ENCODE peak calls at places on chromosomes 1 and 21, in four cellular contexts. One of them, this sample, is unnamed.
A peak's percentile ranks its signal among the peaks of the same experiment; 100 is the strongest.

GRCh38 chr21:28636988-28637691 is 355.5 kb downstream of the LTN1 start:
- DNase-seq in ovary: no peak
- DNase-seq in A172: peak; percentile 92
- DNase-seq in CD8-positive, alpha-beta memory T cell: no peak
- DNase-seq in this sample: peak; percentile 85

GRCh38 chr1:48526045-48526714 is 54.2 kb upstream of the SPATA6 start:
- DNase-seq in ovary: no peak
- DNase-seq in A172: no peak
- DNase-seq in CD8-positive, alpha-beta memory T cell: no peak
- DNase-seq in this sample: no peak

GRCh38 chr1:205985330-205986005 is 17.7 kb downstream of the RAB7B start:
- DNase-seq in ovary: no peak
- DNase-seq in A172: no peak
- DNase-seq in CD8-positive, alpha-beta memory T cell: no peak
- DNase-seq in this sample: no peak

GRCh38 chr1:51557168-51557567 is 38.1 kb upstream of the EPS15 start:
- DNase-seq in ovary: no peak
- DNase-seq in A172: no peak
- DNase-seq in CD8-positive, alpha-beta memory T cell: no peak
- DNase-seq in this sample: no peak

GRCh38 chr21:34965200-34966174 is 83.6 kb downstream of the RUNX1 start:
- DNase-seq in ovary: no peak
- DNase-seq in A172: peak; percentile 71
- DNase-seq in CD8-positive, alpha-beta memory T cell: no peak
- DNase-seq in this sample: peak; percentile 92

GRCh38 chr1:201286445-201286844 is 3.1 kb downstream of the PKP1 start:
- DNase-seq in ovary: no peak
- DNase-seq in A172: no peak
- DNase-seq in CD8-positive, alpha-beta memory T cell: no peak
- DNase-seq in this sample: no peak

GRCh38 chr1:202622388-202622787 is 87.9 kb downstream of the SYT2 start:
- DNase-seq in ovary: no peak
- DNase-seq in A172: no peak
- DNase-seq in CD8-positive, alpha-beta memory T cell: no peak
- DNase-seq in this sample: no peak

GRCh38 chr1:24874611-24875225 is 55.4 kb downstream of the RUNX3 start:
- DNase-seq in ovary: no peak
- DNase-seq in A172: no peak
- DNase-seq in CD8-positive, alpha-beta memory T cell: no peak
- DNase-seq in this sample: no peak

GRCh38 chr1:119688810-119689209 is 22.9 kb upstream of the PHGDH start:
- DNase-seq in ovary: no peak
- DNase-seq in A172: no peak
- DNase-seq in CD8-positive, alpha-beta memory T cell: no peak
- DNase-seq in this sample: no peak

GRCh38 chr1:2274231-2274967 is 46.3 kb downstream of the SKI start:
- DNase-seq in ovary: no peak
- DNase-seq in A172: no peak
- DNase-seq in CD8-positive, alpha-beta memory T cell: no peak
- DNase-seq in this sample: no peak

GRCh38 chr1:61332196-61332753 is 249.9 kb downstream of the NFIA start:
- DNase-seq in ovary: no peak
- DNase-seq in A172: no peak
- DNase-seq in CD8-positive, alpha-beta memory T cell: no peak
- DNase-seq in this sample: no peak

GRCh38 chr1:223702735-223703667 is 9.3 kb upstream of the CAPN2 start:
- DNase-seq in ovary: no peak
- DNase-seq in A172: peak; percentile 91
- DNase-seq in CD8-positive, alpha-beta memory T cell: no peak
- DNase-seq in this sample: peak; percentile 97